ENCODE peak calls at places on chromosomes 16 and 17, in five cellular contexts. L is cardiac muscle cell, U is fibroblast of lung, G is adrenal gland, A is heart right ventricle. N is an unnamed sample. For H3K27me3, the result is how much of the 10 kb centered on the place peaks cover.

GRCh38 chr17:10073026-10073425 is 125.4 kb downstream of the GAS7 start:
- DNase-seq in U (no peak), G (no peak), L (no peak), A (no peak), N (no peak)

GRCh38 chr16:48384305-48384981 is 770 bp downstream of the SIAH1 start:
- DNase-seq in U (peak), A (peak), L (peak), G (peak), N (no peak)

GRCh38 chr16:49054606-49055005 is 227.0 kb downstream of the CBLN1 start:
- DNase-seq in L (no peak), U (no peak), A (no peak), G (no peak), N (no peak)

GRCh38 chr16:85479972-85480726 is 133.0 kb upstream of the GSE1 start:
- DNase-seq in L (peak), A (peak), G (no peak), U (no peak), N (no peak)

GRCh38 chr17:8376302-8377067 is at the start of gene KRABD2:
- DNase-seq in L (peak), U (peak), A (peak), G (peak), N (peak)

GRCh38 chr16:14309906-14310305 is 238.8 kb downstream of the MRTFB start:
- DNase-seq in G (no peak), L (no peak), A (no peak), U (peak), N (no peak)

GRCh38 chr16:23497543-23497868 is 12.8 kb downstream of the GGA2 start:
- DNase-seq in U (no peak), L (no peak), G (no peak), A (no peak), N (no peak)

GRCh38 chr17:79220715-79221291 is 146.2 kb downstream of the ENGASE start:
- DNase-seq in U (no peak), G (no peak), A (no peak), L (peak), N (no peak)

GRCh38 chr16:65012357-65012756 is 109.5 kb downstream of the CDH11 start:
- DNase-seq in A (no peak), L (no peak), U (peak), G (no peak), N (peak)

GRCh38 chr17:2981325-2981724 is 82.1 kb downstream of the OR1D5 start:
- DNase-seq in A (no peak), L (no peak), G (peak), U (no peak), N (no peak)

GRCh38 chr16:627458-628239 is 3.1 kb upstream of the WFIKKN1 start:
- DNase-seq in L (no peak), A (no peak), U (peak), G (peak), N (no peak)

GRCh38 chr16:61993076-61993475 is 43.2 kb downstream of the CDH8 start:
- DNase-seq in G (no peak), L (no peak), A (no peak), U (no peak), N (no peak)

GRCh38 chr16:50731989-50732589 is 9.8 kb upstream of the CYLD start:
- DNase-seq in U (no peak), L (no peak), A (no peak), G (no peak), N (no peak)

GRCh38 chr17:79391808-79392233 is 219.0 kb downstream of the RBFOX3 start:
- DNase-seq in A (peak), G (peak), L (peak), U (peak), N (no peak)

GRCh38 chr17:29347831-29348281 is 42.3 kb upstream of the TAOK1 start:
- DNase-seq in L (no peak), U (peak), G (no peak), A (no peak), N (peak)

GRCh38 chr17:82926716-82927115 is 86.9 kb upstream of the ZNF750 start:
- DNase-seq in A (no peak), L (no peak), U (no peak), G (no peak), N (no peak)

GRCh38 chr17:3827124-3827773 is 18.8 kb downstream of the NCBP3 start:
- DNase-seq in G (peak), A (no peak), L (peak), U (peak), N (no peak)

GRCh38 chr17:27496005-27496404 is 39.8 kb downstream of the KSR1 start:
- DNase-seq in L (no peak), U (no peak), G (no peak), A (no peak), N (no peak)

GRCh38 chr17:35117984-35118383 is 1.7 kb downstream of the RAD51D start:
- DNase-seq in L (no peak), G (no peak), A (no peak), U (peak), N (no peak)

GRCh38 chr17:29379084-29379811 is 10.9 kb upstream of the TAOK1 start:
- DNase-seq in L (no peak), A (no peak), U (peak), G (no peak), N (no peak)

GRCh38 chr16:88545781-88546180 is 24.4 kb upstream of the ZC3H18 start:
- DNase-seq in U (no peak), L (no peak), G (no peak), A (no peak), N (no peak)

GRCh38 chr17:31597646-31598387 is 206.3 kb downstream of the RAB11FIP4 start:
- DNase-seq in G (no peak), A (no peak), L (no peak), U (no peak), N (no peak)

GRCh38 chr17:64357191-64357981 is 33.3 kb downstream of the PECAM1 start:
- DNase-seq in U (peak), A (peak), L (no peak), G (no peak), N (peak)

GRCh38 chr16:19115148-19116021 is 1.6 kb downstream of the ITPRIPL2 start:
- DNase-seq in G (no peak), L (no peak), U (no peak), A (peak), N (no peak)

GRCh38 chr17:76905036-76905435 is 36.8 kb downstream of the MGAT5B start:
- DNase-seq in L (no peak), A (no peak), U (no peak), G (no peak), N (no peak)

GRCh38 chr17:47332287-47332686 is 8.5 kb downstream of the EFCAB13 start:
- DNase-seq in L (no peak), A (no peak), U (no peak), G (no peak), N (no peak)

GRCh38 chr16:324451-325334 is 27.8 kb downstream of the AXIN1 start:
- DNase-seq in G (no peak), L (no peak), U (no peak), A (no peak), N (no peak)

GRCh38 chr17:72572604-72573491 is 452.0 kb downstream of the SOX9 start:
- DNase-seq in U (peak), G (no peak), L (no peak), A (no peak), N (no peak)

GRCh38 chr16:4724661-4725270 is 9.3 kb downstream of the ANKS3 start:
- DNase-seq in L (no peak), G (no peak), U (no peak), A (no peak), N (no peak)

GRCh38 chr17:47301161-47301560 is 22.6 kb upstream of the EFCAB13 start:
- DNase-seq in L (no peak), G (no peak), A (no peak), U (no peak), N (no peak)

GRCh38 chr16:50551243-50551642 is 3.0 kb downstream of the NKD1 start:
- DNase-seq in L (no peak), U (no peak), A (no peak), G (no peak), N (no peak)

GRCh38 chr16:85421338-85422123 is 191.6 kb upstream of the GSE1 start:
- DNase-seq in G (no peak), A (no peak), L (no peak), U (no peak), N (no peak)

GRCh38 chr17:57916925-57917858 is 38.0 kb downstream of the CUEDC1 start:
- DNase-seq in L (peak), G (no peak), U (no peak), A (peak), N (no peak)

GRCh38 chr16:84406006-84406963 is 37.9 kb downstream of the ATP2C2 start:
- DNase-seq in A (no peak), G (no peak), L (no peak), U (no peak), N (no peak)

GRCh38 chr17:4715071-4715749 is 4.8 kb downstream of the ARRB2 start:
- DNase-seq in G (no peak), U (no peak), L (no peak), A (no peak), N (no peak)

GRCh38 chr16:23505942-23506605 is 4.2 kb downstream of the GGA2 start:
- DNase-seq in G (no peak), A (no peak), L (no peak), U (no peak), N (no peak)

GRCh38 chr17:77365584-77366186 is 224.9 kb downstream of the SEC14L1 start:
- DNase-seq in G (peak), U (peak), A (peak), L (no peak), N (no peak)

GRCh38 chr16:68417711-68418301 is 30.5 kb downstream of the SMPD3 start:
- DNase-seq in G (no peak), A (peak), L (no peak), U (no peak), N (no peak)

GRCh38 chr16:30797670-30798309 is 10.8 kb upstream of the ZNF629 start:
- DNase-seq in U (no peak), A (no peak), L (no peak), G (no peak), N (no peak)
- TF ChIP-seq CTCF in U (no peak), A (no peak), L (no peak), G (no peak), N (no peak)

GRCh38 chr17:39181303-39181702 is 15.3 kb upstream of the ARL5C start:
- DNase-seq in G (no peak), U (no peak), A (no peak), L (no peak), N (no peak)
- H3K4me3 ChIP-seq in G (no peak), U (no peak), A (no peak), L (no peak), N (no peak)

GRCh38 chr17:81325974-81326358 is 30.9 kb upstream of the SLC38A10 start:
- DNase-seq in A (no peak), G (no peak), L (no peak), U (no peak), N (no peak)
- H3K27me3 ChIP-seq in A (under half), G (under half), L (under half), U (under half), N (under half)

GRCh38 chr16:10314811-10315210 is 71.0 kb upstream of the ATF7IP2 start:
- DNase-seq in L (no peak), G (no peak), A (no peak), U (no peak), N (no peak)
- TF ChIP-seq CTCF in L (no peak), G (no peak), A (peak), U (no peak), N (no peak)

GRCh38 chr16:2483160-2483559 is 8.2 kb downstream of the TBC1D24 start:
- DNase-seq in A (no peak), G (no peak), L (no peak), U (no peak), N (no peak)
- H3K4me3 ChIP-seq in A (no peak), G (no peak), L (no peak), U (no peak), N (peak)